ENCODE peak calls at places on chromosomes 2 and 18, in eight cellular contexts. V is A549, C is lower leg skin, U is HCT116, F is breast epithelium, G is IMR-90, Z is GM12878, T is stomach. H is an unnamed sample.

GRCh38 chr2:179125404-179125803 is 75.5 kb upstream of the CCDC141 start:
- DNase-seq in C (no peak), U (no peak), V (no peak), T (no peak), F (no peak), Z (no peak), G (no peak), H (no peak)

GRCh38 chr18:25001803-25002202 is 350.2 kb downstream of the ZNF521 start:
- DNase-seq in F (no peak), G (no peak), U (no peak), C (no peak), Z (no peak), T (no peak), V (no peak), H (no peak)

GRCh38 chr2:46393352-46393820 is 86.0 kb upstream of the TMEM247 start:
- DNase-seq in T (no peak), V (no peak), F (no peak), G (no peak), U (no peak), Z (no peak), C (no peak), H (no peak)

GRCh38 chr2:11435036-11435435 is 30.9 kb downstream of the E2F6 start:
- DNase-seq in F (no peak), Z (no peak), T (no peak), G (no peak), U (no peak), V (no peak), C (no peak), H (no peak)

GRCh38 chr18:45871655-45872054 is 46.2 kb downstream of the SIGLEC15 start:
- DNase-seq in C (no peak), U (no peak), G (peak), F (no peak), T (no peak), Z (no peak), V (no peak), H (no peak)

GRCh38 chr2:224646242-224646846 is 61.2 kb upstream of the CUL3 start:
- DNase-seq in V (peak), T (no peak), G (peak), C (no peak), Z (no peak), F (no peak), U (peak), H (no peak)

GRCh38 chr18:77648415-77648814 is 398.8 kb downstream of the GALR1 start:
- DNase-seq in C (no peak), F (no peak), Z (no peak), V (no peak), G (no peak), U (no peak), T (no peak), H (no peak)

GRCh38 chr2:222840060-222840802 is 20.6 kb upstream of the ACSL3 start:
- DNase-seq in U (no peak), F (no peak), Z (no peak), G (no peak), C (no peak), T (no peak), V (no peak), H (no peak)

GRCh38 chr2:23597687-23598086 is 212.7 kb downstream of the KLHL29 start:
- DNase-seq in F (no peak), V (no peak), U (no peak), T (no peak), G (no peak), C (no peak), Z (no peak), H (peak)

GRCh38 chr2:23595021-23595420 is 210.0 kb downstream of the KLHL29 start:
- DNase-seq in Z (no peak), G (no peak), F (no peak), U (no peak), T (no peak), V (no peak), C (no peak), H (no peak)

GRCh38 chr2:23594079-23594494 is 209.1 kb downstream of the KLHL29 start:
- DNase-seq in G (no peak), U (no peak), T (no peak), V (no peak), Z (no peak), F (peak), C (no peak), H (peak)

GRCh38 chr2:23595601-23596251 is 210.7 kb downstream of the KLHL29 start:
- DNase-seq in G (peak), U (no peak), C (no peak), T (no peak), F (no peak), Z (no peak), V (no peak), H (no peak)

GRCh38 chr2:23596316-23596885 is 211.4 kb downstream of the KLHL29 start:
- DNase-seq in Z (no peak), C (no peak), T (no peak), U (no peak), F (no peak), G (peak), V (no peak), H (no peak)
- TF ChIP-seq POLR2A in Z (no peak), C (no peak), T (no peak), U (no peak), F (no peak), G (no peak), V (no peak), H (no peak)

GRCh38 chr2:96116424-96116878 is at the start of gene ADRA2B:
- DNase-seq in Z (no peak), C (no peak), U (peak), T (peak), G (no peak), V (peak), F (peak), H (peak)
- H3K4me3 ChIP-seq in Z (peak), C (no peak), U (peak), T (peak), G (peak), V (peak), F (peak), H (peak)

DNA sequence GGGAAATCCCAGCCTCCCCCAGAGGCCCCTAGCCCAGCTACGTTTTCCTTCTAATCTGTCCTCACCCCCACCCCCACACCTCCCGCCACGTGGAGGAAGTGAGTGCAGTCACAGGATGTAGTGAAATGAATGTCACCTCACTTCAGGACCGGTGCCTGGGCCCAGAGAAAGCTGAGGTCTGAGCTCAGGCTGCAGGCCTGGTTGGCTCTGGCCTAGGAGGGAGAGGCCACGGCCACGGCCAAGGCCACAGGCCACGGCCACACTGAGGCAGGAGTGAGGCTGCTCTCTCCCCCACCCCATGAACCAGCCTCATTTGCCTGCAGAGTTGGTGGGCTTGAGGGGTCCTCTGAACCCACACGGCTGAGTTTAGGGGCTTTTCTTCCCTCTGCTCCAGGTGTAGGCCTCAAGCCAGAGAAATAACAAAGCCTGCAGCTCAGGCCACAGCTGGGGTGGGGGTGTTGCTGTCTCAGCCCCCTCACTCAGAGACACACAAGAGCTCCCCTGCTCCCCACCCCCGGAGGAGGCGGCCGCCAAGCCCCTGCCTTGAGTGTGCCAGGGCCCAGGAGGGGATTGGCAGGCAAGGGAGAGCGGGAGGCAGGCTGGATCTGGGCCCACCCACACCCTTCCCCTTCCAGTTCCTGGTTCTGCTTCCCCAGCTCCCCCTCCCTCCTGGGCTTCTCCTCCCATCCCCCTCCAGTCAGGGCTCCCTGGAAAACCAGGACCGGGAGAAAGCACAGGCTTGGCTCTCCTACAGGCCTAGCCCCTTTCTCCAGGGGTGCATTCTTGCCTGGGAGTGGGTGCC is 27.0 kb downstream of the DNMT3A start:
- DNase-seq in G (peak), V (no peak), Z (no peak), T (peak), U (no peak), F (no peak), C (no peak), H (peak)
- TF ChIP-seq POLR2A in G (no peak), V (no peak), Z (peak), T (no peak), U (no peak), F (no peak), C (no peak), H (no peak)

GRCh38 chr2:190462611-190463010 is 54.5 kb downstream of the MFSD6 start:
- DNase-seq in Z (no peak), F (no peak), G (no peak), C (no peak), V (no peak), T (no peak), U (no peak), H (no peak)
- H3K4me3 ChIP-seq in Z (no peak), F (no peak), G (no peak), C (no peak), V (no peak), T (no peak), U (no peak), H (no peak)

DNA sequence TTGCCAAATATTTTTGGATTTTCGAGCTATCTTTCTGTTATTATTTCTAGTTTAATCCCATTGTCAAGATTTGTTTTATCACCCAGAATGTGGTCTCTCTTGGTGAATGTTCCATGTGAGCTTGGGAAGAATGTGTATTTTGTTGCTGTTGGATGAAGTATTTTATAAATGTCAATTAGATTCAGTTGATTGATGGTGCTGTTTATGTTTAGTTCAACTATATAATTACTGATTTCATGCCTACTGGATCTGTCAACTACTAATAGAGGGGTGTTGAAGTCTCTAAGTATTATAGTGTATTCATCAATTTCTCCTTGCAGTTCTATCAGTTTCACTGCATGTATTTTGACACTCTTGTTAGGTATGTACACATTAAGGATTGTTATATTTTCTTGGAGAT is 34.7 kb upstream of the RMND5A start:
- DNase-seq in C (no peak), Z (no peak), G (no peak), V (no peak), F (no peak), T (no peak), U (no peak), H (no peak)
- TF ChIP-seq POLR2A in C (no peak), Z (no peak), G (no peak), V (no peak), F (no peak), T (no peak), U (no peak), H (no peak)